ENCODE peak calls at places on chromosomes 16 and 17, in four cellular contexts. One of them, this sample, is unnamed.

GRCh38 chr17:37714897-37715296 is 30.0 kb downstream of the HNF1B start:
- DNase-seq in K562: no peak
- DNase-seq in stomach: no peak
- DNase-seq in upper lobe of right lung: no peak
- DNase-seq in this sample: no peak

GRCh38 chr16:85385463-85386331 is 227.4 kb upstream of the GSE1 start:
- DNase-seq in K562: peak; percentile 58
- DNase-seq in stomach: no peak
- DNase-seq in upper lobe of right lung: peak; percentile 59
- DNase-seq in this sample: no peak

GRCh38 chr17:81429353-81429774 is 34.1 kb downstream of the BAHCC1 start:
- DNase-seq in K562: no peak
- DNase-seq in stomach: peak; percentile 90
- DNase-seq in upper lobe of right lung: peak; percentile 89
- DNase-seq in this sample: no peak

GRCh38 chr16:5516115-5516514 is 418.5 kb upstream of the EEF2KMT start:
- DNase-seq in K562: no peak
- DNase-seq in stomach: no peak
- DNase-seq in upper lobe of right lung: no peak
- DNase-seq in this sample: no peak

GRCh38 chr17:68033636-68034451 is 1.7 kb upstream of the KPNA2 start:
- DNase-seq in K562: peak; percentile 22
- DNase-seq in stomach: no peak
- DNase-seq in upper lobe of right lung: no peak
- DNase-seq in this sample: peak; percentile 85

GRCh38 chr16:29727452-29727851 is 18.3 kb downstream of the C16orf54 start:
- DNase-seq in K562: no peak
- DNase-seq in stomach: no peak
- DNase-seq in upper lobe of right lung: peak; percentile 15
- DNase-seq in this sample: no peak

GRCh38 chr17:53736516-53737274 is 86.0 kb upstream of the KIF2B start:
- DNase-seq in K562: no peak
- DNase-seq in stomach: no peak
- DNase-seq in upper lobe of right lung: no peak
- DNase-seq in this sample: no peak

GRCh38 chr16:54921229-54921824 is 9.3 kb upstream of the IRX5 start:
- DNase-seq in K562: no peak
- DNase-seq in stomach: no peak
- DNase-seq in upper lobe of right lung: no peak
- DNase-seq in this sample: no peak

GRCh38 chr17:79038545-79039135 is 14.7 kb downstream of the C1QTNF1 start:
- DNase-seq in K562: no peak
- DNase-seq in stomach: no peak
- DNase-seq in upper lobe of right lung: peak; percentile 35
- DNase-seq in this sample: peak; percentile 99

GRCh38 chr17:79970576-79971068 is 65.0 kb downstream of the TBC1D16 start:
- DNase-seq in K562: no peak
- DNase-seq in stomach: peak; percentile 57
- DNase-seq in upper lobe of right lung: peak; percentile 59
- DNase-seq in this sample: peak; percentile 52

GRCh38 chr16:68355447-68356248 is 44.8 kb downstream of the PRMT7 start:
- DNase-seq in K562: no peak
- DNase-seq in stomach: no peak
- DNase-seq in upper lobe of right lung: no peak
- DNase-seq in this sample: no peak

GRCh38 chr17:50829336-50829735 is 6.0 kb upstream of the WFIKKN2 start:
- DNase-seq in K562: no peak
- DNase-seq in stomach: no peak
- DNase-seq in upper lobe of right lung: no peak
- DNase-seq in this sample: no peak

GRCh38 chr17:64739316-64740058 is 77.4 kb upstream of the SMURF2 start:
- DNase-seq in K562: no peak
- DNase-seq in stomach: no peak
- DNase-seq in upper lobe of right lung: no peak
- DNase-seq in this sample: peak; percentile 44

GRCh38 chr16:88424536-88425230 is 28.4 kb upstream of the ZFPM1 start:
- DNase-seq in K562: no peak
- DNase-seq in stomach: no peak
- DNase-seq in upper lobe of right lung: no peak
- DNase-seq in this sample: no peak

GRCh38 chr16:29894352-29894751 is 5.0 kb downstream of the SEZ6L2 start:
- DNase-seq in K562: no peak
- DNase-seq in stomach: no peak
- DNase-seq in upper lobe of right lung: no peak
- DNase-seq in this sample: no peak

GRCh38 chr17:48631693-48632578 is 5.8 kb upstream of the HOXB9 start:
- DNase-seq in K562: no peak
- DNase-seq in stomach: no peak
- DNase-seq in upper lobe of right lung: no peak
- DNase-seq in this sample: no peak

GRCh38 chr17:66677201-66677981 is 157.5 kb upstream of the CACNG5 start:
- DNase-seq in K562: no peak
- DNase-seq in stomach: no peak
- DNase-seq in upper lobe of right lung: no peak
- DNase-seq in this sample: peak; percentile 82

GRCh38 chr16:27461483-27462171 is 59.7 kb downstream of the IL21R start:
- DNase-seq in K562: no peak
- DNase-seq in stomach: no peak
- DNase-seq in upper lobe of right lung: no peak
- DNase-seq in this sample: no peak

GRCh38 chr16:14004031-14004718 is 66.9 kb upstream of the MRTFB start:
- DNase-seq in K562: no peak
- DNase-seq in stomach: no peak
- DNase-seq in upper lobe of right lung: no peak
- DNase-seq in this sample: no peak

GRCh38 chr17:82840431-82840831 is 609 bp upstream of the ZNF750 start:
- DNase-seq in K562: no peak
- DNase-seq in stomach: no peak
- DNase-seq in upper lobe of right lung: peak; percentile 65
- DNase-seq in this sample: no peak

GRCh38 chr16:85400305-85401205 is 212.6 kb upstream of the GSE1 start:
- DNase-seq in K562: no peak
- DNase-seq in stomach: no peak
- DNase-seq in upper lobe of right lung: no peak
- DNase-seq in this sample: no peak

GRCh38 chr16:7303677-7304200 is 28.9 kb upstream of the RBFOX1 start:
- DNase-seq in K562: no peak
- DNase-seq in stomach: no peak
- DNase-seq in upper lobe of right lung: no peak
- DNase-seq in this sample: no peak

GRCh38 chr16:64455275-64455674 is 666.6 kb downstream of the CDH11 start:
- DNase-seq in K562: no peak
- DNase-seq in stomach: no peak
- DNase-seq in upper lobe of right lung: no peak
- DNase-seq in this sample: no peak

GRCh38 chr17:83177611-83178532 is 98.5 kb downstream of the METRNL start:
- DNase-seq in K562: no peak
- DNase-seq in stomach: no peak
- DNase-seq in upper lobe of right lung: no peak
- DNase-seq in this sample: no peak

GRCh38 chr16:12137344-12138094 is 161.0 kb downstream of the SNX29 start:
- DNase-seq in K562: no peak
- DNase-seq in stomach: no peak
- DNase-seq in upper lobe of right lung: no peak
- DNase-seq in this sample: no peak

GRCh38 chr17:66296289-66296725 is 6.1 kb upstream of the PRKCA start:
- DNase-seq in K562: peak; percentile 29
- DNase-seq in stomach: no peak
- DNase-seq in upper lobe of right lung: no peak
- DNase-seq in this sample: no peak

GRCh38 chr16:47016700-47017133 is 43.2 kb upstream of the DNAJA2 start:
- DNase-seq in K562: peak; percentile 2
- DNase-seq in stomach: no peak
- DNase-seq in upper lobe of right lung: no peak
- DNase-seq in this sample: peak; percentile 36

GRCh38 chr17:3921853-3922319 is 5.6 kb upstream of the P2RX1 start:
- DNase-seq in K562: no peak
- DNase-seq in stomach: no peak
- DNase-seq in upper lobe of right lung: no peak
- DNase-seq in this sample: no peak

GRCh38 chr17:76075364-76076099 is 951 bp downstream of the GALR2 start:
- DNase-seq in K562: no peak
- DNase-seq in stomach: no peak
- DNase-seq in upper lobe of right lung: peak; percentile 61
- DNase-seq in this sample: peak; percentile 69
- H3K4me1 ChIP-seq in K562: peaks cover 5% of the 10 kb centered on the region
- H3K4me1 ChIP-seq in stomach: peaks cover 49% of the 10 kb centered on the region
- H3K4me1 ChIP-seq in upper lobe of right lung: peaks cover 43% of the 10 kb centered on the region
- H3K4me1 ChIP-seq in this sample: peaks cover 35% of the 10 kb centered on the region

GRCh38 chr17:10984163-10984562 is 146.3 kb upstream of the PIRT start:
- DNase-seq in K562: no peak
- DNase-seq in stomach: no peak
- DNase-seq in upper lobe of right lung: no peak
- DNase-seq in this sample: no peak
- H3K4me3 ChIP-seq in K562: no peak overlapping the region
- H3K4me3 ChIP-seq in stomach: no peak overlapping the region
- H3K4me3 ChIP-seq in upper lobe of right lung: no peak overlapping the region
- H3K4me3 ChIP-seq in this sample: no peak overlapping the region

DNA sequence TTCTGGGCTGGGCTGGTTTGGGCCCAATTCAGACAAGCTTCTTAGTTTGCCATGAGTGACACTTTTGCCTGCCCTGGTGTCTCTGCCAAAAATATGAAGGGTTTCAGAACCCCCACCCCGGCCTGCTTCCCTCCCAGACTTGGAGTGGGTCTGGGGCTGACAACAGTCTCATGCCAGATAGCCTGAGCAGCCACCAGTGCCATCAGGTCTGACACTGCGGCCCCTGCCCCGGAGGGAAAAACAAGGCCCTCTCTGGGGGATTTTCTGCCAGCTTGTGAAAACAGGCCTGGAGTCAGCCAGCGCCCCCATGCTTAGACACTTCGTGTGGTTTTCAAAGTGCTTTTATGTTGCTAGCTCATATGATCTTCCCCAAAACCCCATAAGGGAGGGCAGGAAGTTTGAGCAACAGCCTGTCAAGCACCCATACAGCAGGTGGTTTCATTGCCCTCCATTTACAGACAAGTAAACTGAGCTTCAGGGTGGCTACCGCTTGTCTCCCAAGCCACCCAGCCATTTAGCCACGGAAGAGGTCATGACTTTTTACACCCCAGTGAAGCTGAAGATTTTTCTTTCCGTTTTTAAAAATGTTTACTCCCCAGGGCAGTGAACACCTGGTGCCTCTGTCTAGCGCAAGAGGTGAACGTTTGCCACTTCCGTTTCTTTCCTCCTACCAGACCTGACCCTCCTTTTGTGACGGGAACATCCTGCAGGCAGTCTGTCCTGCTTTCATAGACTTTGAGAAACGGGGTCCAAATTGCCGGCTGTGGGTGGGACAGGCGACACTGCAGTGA is 300.6 kb downstream of the SEC14L1 start:
- DNase-seq in K562: no peak
- DNase-seq in stomach: no peak
- DNase-seq in upper lobe of right lung: no peak
- DNase-seq in this sample: no peak
- TF ChIP-seq CTCF in K562: no peak
- TF ChIP-seq CTCF in stomach: no peak
- TF ChIP-seq CTCF in upper lobe of right lung: no peak
- TF ChIP-seq CTCF in this sample: no peak

DNA sequence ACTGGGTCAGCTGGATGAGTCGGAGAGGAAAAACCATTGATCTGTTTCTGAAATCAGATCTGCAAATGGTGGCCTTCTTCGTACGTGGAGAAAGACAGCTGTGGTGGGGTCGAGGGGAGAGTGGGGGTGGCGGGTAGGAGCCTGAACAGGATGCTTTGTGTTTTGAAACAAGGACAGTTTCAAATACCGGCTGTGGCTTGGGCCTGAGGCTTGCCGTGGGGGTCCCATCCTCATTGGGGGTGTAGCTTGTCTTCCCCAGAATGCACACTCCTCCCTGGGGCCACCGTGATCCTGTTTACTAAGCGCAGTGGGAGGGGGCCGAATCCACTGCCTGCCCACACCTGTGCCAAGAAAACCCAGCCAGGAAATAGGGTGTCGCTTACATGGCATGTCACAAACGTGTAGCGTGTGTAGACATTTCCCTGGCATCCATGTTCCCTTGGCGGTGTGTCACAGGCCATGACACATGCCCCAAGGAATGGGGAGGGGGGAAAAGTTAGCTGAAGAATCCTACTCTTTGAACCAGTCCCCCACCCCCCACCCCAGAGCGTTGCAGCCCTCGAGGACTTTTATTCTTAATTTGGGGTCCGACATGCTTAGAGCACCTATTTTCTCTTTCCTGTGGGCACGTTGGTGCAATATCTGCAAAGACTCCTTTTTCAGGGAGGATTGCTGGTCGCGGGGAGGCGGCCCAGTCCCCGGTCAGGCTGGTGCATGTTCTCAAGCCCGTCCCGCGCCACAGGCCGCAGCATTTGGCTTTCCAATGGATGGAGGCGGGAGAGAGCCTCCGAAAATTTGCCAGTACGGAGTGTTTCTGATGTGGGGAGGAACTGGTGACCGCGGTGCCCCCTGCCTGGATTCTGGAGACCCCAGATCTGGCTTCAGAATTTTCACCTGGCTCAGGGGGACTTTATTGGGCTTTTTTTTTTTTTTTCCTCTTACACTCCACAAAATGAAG is 2.0 kb downstream of the CMIP start:
- DNase-seq in K562: no peak
- DNase-seq in stomach: peak; percentile 60
- DNase-seq in upper lobe of right lung: no peak
- DNase-seq in this sample: no peak
- H3K4me1 ChIP-seq in K562: peaks cover 47% of the 10 kb centered on the region
- H3K4me1 ChIP-seq in stomach: peaks cover 39% of the 10 kb centered on the region
- H3K4me1 ChIP-seq in upper lobe of right lung: peaks cover 30% of the 10 kb centered on the region
- H3K4me1 ChIP-seq in this sample: peaks cover 20% of the 10 kb centered on the region

DNA sequence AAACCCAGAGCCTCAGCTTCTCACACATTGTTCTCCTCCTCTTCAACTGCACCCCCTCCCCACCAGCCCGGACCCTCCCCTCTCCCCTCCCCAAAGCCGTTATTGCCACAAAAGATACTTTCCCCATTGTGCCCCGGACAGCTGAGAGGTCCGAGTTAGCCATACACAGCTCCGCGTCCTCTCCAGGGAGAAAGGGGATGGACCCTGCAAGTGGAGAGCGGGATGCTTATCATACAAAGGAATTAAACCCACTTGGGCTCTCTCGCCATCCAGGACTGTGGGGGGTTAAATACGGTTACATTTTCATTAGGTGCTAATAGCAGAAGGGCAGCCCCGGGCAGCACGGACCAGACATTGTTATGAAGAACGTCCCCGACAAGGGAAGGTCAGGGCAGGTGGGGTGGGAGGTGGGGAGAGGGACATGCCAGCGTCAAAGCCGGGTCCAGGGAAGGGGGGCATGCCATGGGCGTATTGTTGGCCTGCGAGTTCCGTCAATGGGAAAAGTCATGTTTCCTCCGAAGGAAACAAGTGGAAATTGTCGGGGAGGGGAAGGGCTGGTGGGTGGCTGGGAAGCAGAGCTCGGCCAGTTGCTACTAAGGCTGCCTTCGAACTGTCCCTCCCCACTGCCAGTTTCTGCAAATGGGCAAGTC is 99.1 kb downstream of the SOX9 start:
- DNase-seq in K562: no peak
- DNase-seq in stomach: no peak
- DNase-seq in upper lobe of right lung: no peak
- DNase-seq in this sample: no peak
- H3K4me3 ChIP-seq in K562: no peak overlapping the region
- H3K4me3 ChIP-seq in stomach: no peak overlapping the region
- H3K4me3 ChIP-seq in upper lobe of right lung: no peak overlapping the region
- H3K4me3 ChIP-seq in this sample: peak overlapping the region; percentile 18

This sample was measured in cardiac muscle cell.